ENCODE peak calls at places on chromosomes 12 and 14, in eight cellular contexts. C is sigmoid colon, G is HAP-1, E is mammary epithelial cell, L is RWPE2, J is aorta, V is ovary, K is fibroblast of lung. S is an unnamed sample. For H3K36me3 and H3K4me1, the result is how much of the 10 kb centered on the place peaks cover.

GRCh38 chr12:14256139-14256538 is 109.3 kb upstream of the ATF7IP start:
- DNase-seq in C (no peak), G (no peak), E (no peak), L (no peak), J (no peak), V (no peak), K (peak), S (peak)

GRCh38 chr14:80781968-80782367 is 159.6 kb downstream of the CEP128 start:
- DNase-seq in C (no peak), G (no peak), E (peak), L (no peak), J (no peak), V (no peak), K (peak), S (no peak)

GRCh38 chr14:72608391-72609204 is 285.3 kb downstream of the DPF3 start:
- DNase-seq in C (no peak), G (no peak), E (peak), L (no peak), J (no peak), V (no peak), K (peak), S (no peak)

GRCh38 chr14:25537846-25538455 is 488.0 kb upstream of the STXBP6 start:
- DNase-seq in C (no peak), G (peak), E (no peak), L (no peak), J (no peak), V (no peak), K (no peak), S (no peak)

GRCh38 chr12:92332552-92332951 is 186.9 kb upstream of the BTG1 start:
- DNase-seq in C (no peak), G (no peak), E (no peak), L (no peak), J (no peak), V (no peak), K (no peak), S (no peak)

GRCh38 chr12:53174881-53175491 is 5.5 kb upstream of the ZNF740 start:
- DNase-seq in C (no peak), G (no peak), E (no peak), L (no peak), J (no peak), V (no peak), K (peak), S (no peak)

GRCh38 chr14:100239840-100240724 is 1.1 kb downstream of the YY1 start:
- DNase-seq in C (peak), G (peak), E (peak), L (peak), J (peak), V (peak), K (peak), S (peak)

GRCh38 chr12:71046215-71046614 is 111.6 kb downstream of the TSPAN8 start:
- DNase-seq in C (no peak), G (no peak), E (peak), L (no peak), J (no peak), V (no peak), K (peak), S (no peak)

GRCh38 chr14:77991128-77991772 is 178.9 kb upstream of the NRXN3 start:
- DNase-seq in C (no peak), G (no peak), E (no peak), L (no peak), J (no peak), V (no peak), K (no peak), S (no peak)

GRCh38 chr14:61211476-61212262 is 69.5 kb downstream of the TMEM30B start:
- DNase-seq in C (no peak), G (no peak), E (no peak), L (no peak), J (no peak), V (no peak), K (no peak), S (no peak)

GRCh38 chr14:39267592-39268112 is 33.9 kb downstream of the MIA2 start:
- DNase-seq in C (no peak), G (no peak), E (peak), L (no peak), J (no peak), V (no peak), K (no peak), S (no peak)

GRCh38 chr14:55600784-55601561 is 21.0 kb downstream of the KTN1 start:
- DNase-seq in C (no peak), G (no peak), E (peak), L (no peak), J (no peak), V (no peak), K (peak), S (no peak)

GRCh38 chr12:25723286-25723685 is 170.2 kb upstream of the LMNTD1 start:
- DNase-seq in C (no peak), G (no peak), E (no peak), L (no peak), J (no peak), V (no peak), K (peak), S (no peak)

GRCh38 chr14:75306917-75307699 is 28.5 kb downstream of the FOS start:
- DNase-seq in C (no peak), G (peak), E (peak), L (no peak), J (no peak), V (no peak), K (no peak), S (no peak)

GRCh38 chr14:30129795-30130194 is 202.1 kb upstream of the PRKD1 start:
- DNase-seq in C (no peak), G (no peak), E (no peak), L (no peak), J (no peak), V (no peak), K (peak), S (no peak)

GRCh38 chr12:15774819-15775218 is 14.4 kb downstream of the EPS8 start:
- DNase-seq in C (no peak), G (peak), E (no peak), L (no peak), J (no peak), V (no peak), K (peak), S (no peak)

GRCh38 chr12:77402726-77403125 is 337.4 kb upstream of the E2F7 start:
- DNase-seq in C (no peak), G (peak), E (no peak), L (no peak), J (no peak), V (no peak), K (peak), S (no peak)

GRCh38 chr14:54622189-54622958 is 55.4 kb downstream of the SAMD4A start:
- DNase-seq in C (no peak), G (no peak), E (no peak), L (no peak), J (no peak), V (no peak), K (no peak), S (no peak)

GRCh38 chr14:87712386-87713113 is 280.4 kb downstream of the GALC start:
- DNase-seq in C (no peak), G (no peak), E (no peak), L (no peak), J (no peak), V (no peak), K (peak), S (no peak)

GRCh38 chr14:82055511-82055910 is 521.9 kb upstream of the SEL1L start:
- DNase-seq in C (no peak), G (no peak), E (no peak), L (no peak), J (no peak), V (no peak), K (no peak), S (no peak)

GRCh38 chr14:53963491-53964227 is 7.0 kb upstream of the BMP4 start:
- DNase-seq in C (peak), G (no peak), E (no peak), L (peak), J (peak), V (peak), K (peak), S (no peak)

GRCh38 chr14:26766726-26767125 is 168.9 kb upstream of the NOVA1 start:
- DNase-seq in C (no peak), G (no peak), E (no peak), L (no peak), J (no peak), V (no peak), K (no peak), S (no peak)

GRCh38 chr14:28609228-28609828 is 157.3 kb upstream of the FOXG1 start:
- DNase-seq in C (no peak), G (peak), E (peak), L (no peak), J (no peak), V (no peak), K (peak), S (no peak)

GRCh38 chr12:52018448-52019122 is 11.8 kb downstream of the TAMALIN start:
- DNase-seq in C (no peak), G (no peak), E (no peak), L (no peak), J (no peak), V (no peak), K (no peak), S (no peak)

GRCh38 chr12:68297929-68298328 is 34.2 kb downstream of the MDM1 start:
- DNase-seq in C (no peak), G (no peak), E (no peak), L (no peak), J (no peak), V (no peak), K (no peak), S (no peak)

GRCh38 chr12:51971679-51972423 is 20.4 kb downstream of the ACVR1B start:
- DNase-seq in C (no peak), G (no peak), E (no peak), L (no peak), J (no peak), V (no peak), K (no peak), S (no peak)

GRCh38 chr14:92619671-92620437 is 106.3 kb downstream of the RIN3 start:
- DNase-seq in C (no peak), G (no peak), E (no peak), L (no peak), J (no peak), V (no peak), K (no peak), S (no peak)

GRCh38 chr12:104342147-104342546 is 38.6 kb downstream of the EID3 start:
- DNase-seq in C (no peak), G (no peak), E (no peak), L (no peak), J (no peak), V (no peak), K (no peak), S (no peak)

GRCh38 chr12:104340177-104340576 is 36.6 kb downstream of the EID3 start:
- DNase-seq in C (no peak), G (no peak), E (no peak), L (no peak), J (no peak), V (no peak), K (peak), S (no peak)

GRCh38 chr12:104337030-104337558 is 33.6 kb downstream of the EID3 start:
- DNase-seq in C (no peak), G (no peak), E (no peak), L (no peak), J (no peak), V (no peak), K (no peak), S (no peak)

GRCh38 chr12:104340917-104341611 is 37.5 kb downstream of the EID3 start:
- DNase-seq in C (no peak), G (no peak), E (no peak), L (no peak), J (no peak), V (no peak), K (no peak), S (no peak)

GRCh38 chr12:104339663-104340062 is 36.1 kb downstream of the EID3 start:
- DNase-seq in C (no peak), G (no peak), E (no peak), L (no peak), J (no peak), V (no peak), K (peak), S (no peak)
- H3K36me3 ChIP-seq in C (half or more), G (half or more), E (half or more), L (half or more), J (under half), V (under half), K (under half), S (under half)

GRCh38 chr12:121782616-121782966 is 10.9 kb downstream of the RHOF start:
- DNase-seq in C (no peak), G (no peak), E (no peak), L (no peak), J (no peak), V (no peak), K (no peak), S (no peak)

GRCh38 chr12:121784460-121784859 is 9.0 kb downstream of the RHOF start:
- DNase-seq in C (no peak), G (no peak), E (peak), L (no peak), J (no peak), V (no peak), K (peak), S (no peak)

GRCh38 chr12:121780429-121780828 is 13.1 kb downstream of the RHOF start:
- DNase-seq in C (no peak), G (no peak), E (no peak), L (no peak), J (no peak), V (no peak), K (no peak), S (no peak)

GRCh38 chr12:121783771-121784170 is 9.7 kb downstream of the RHOF start:
- DNase-seq in C (no peak), G (no peak), E (peak), L (no peak), J (no peak), V (no peak), K (no peak), S (no peak)

DNA sequence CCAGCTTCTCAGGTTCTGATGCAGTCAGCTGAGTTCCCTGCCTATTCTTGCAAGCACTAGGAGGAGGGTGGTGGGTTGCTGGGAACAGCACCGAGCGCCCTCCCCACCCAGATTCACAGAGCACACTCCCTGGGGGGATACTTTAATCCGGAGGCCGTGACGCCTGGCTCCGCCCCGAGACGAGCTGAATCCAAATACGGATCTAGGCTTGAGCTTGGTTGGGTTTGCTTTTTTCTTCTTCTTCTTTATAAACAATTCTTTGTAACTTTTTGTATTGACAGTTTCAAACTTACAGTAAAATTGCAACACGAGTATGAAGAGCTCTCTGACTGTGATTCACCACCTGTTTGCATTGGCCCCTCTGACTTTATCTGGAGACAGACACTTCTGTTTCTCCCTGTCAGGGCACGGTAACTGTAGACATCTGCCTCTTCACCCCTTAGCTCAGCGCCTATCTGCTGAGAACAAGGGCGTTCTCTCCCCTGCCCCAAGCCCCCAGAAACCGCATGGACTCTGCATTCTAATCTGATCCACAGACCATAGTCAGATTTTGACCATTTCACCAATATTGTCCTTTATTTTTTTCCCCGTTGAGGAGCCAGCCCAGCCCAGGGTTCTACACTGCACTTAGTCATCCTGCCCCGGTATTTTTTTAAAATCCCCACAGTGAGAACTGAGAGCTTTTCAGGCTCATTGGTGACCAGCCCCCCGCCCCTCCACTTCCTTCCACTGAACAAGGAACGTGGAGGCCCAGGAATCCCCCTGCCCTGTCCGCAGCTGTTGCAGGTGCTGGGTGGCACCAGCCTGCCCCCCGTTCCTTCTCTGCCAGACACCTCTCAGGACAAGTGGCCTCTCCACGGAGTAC is 11.5 kb downstream of the RHOF start:
- DNase-seq in C (no peak), G (peak), E (no peak), L (no peak), J (no peak), V (no peak), K (no peak), S (peak)
- H3K4me1 ChIP-seq in C (under half), G (under half), E (under half), L (under half), J (under half), V (under half), K (under half), S (half or more)

GRCh38 chr12:132579747-132580146 is 30.6 kb downstream of the LRCOL1 start:
- DNase-seq in C (no peak), G (no peak), E (no peak), L (no peak), J (no peak), V (no peak), K (no peak), S (no peak)
- H3K36me3 ChIP-seq in C (under half), G (under half), E (under half), L (under half), J (under half), V (under half), K (under half), S (under half)

GRCh38 chr12:54392485-54393349 is 8.2 kb upstream of the ZNF385A start:
- DNase-seq in C (no peak), G (no peak), E (peak), L (no peak), J (no peak), V (no peak), K (no peak), S (no peak)
- H3K4me1 ChIP-seq in C (under half), G (under half), E (half or more), L (under half), J (under half), V (under half), K (under half), S (under half)

DNA sequence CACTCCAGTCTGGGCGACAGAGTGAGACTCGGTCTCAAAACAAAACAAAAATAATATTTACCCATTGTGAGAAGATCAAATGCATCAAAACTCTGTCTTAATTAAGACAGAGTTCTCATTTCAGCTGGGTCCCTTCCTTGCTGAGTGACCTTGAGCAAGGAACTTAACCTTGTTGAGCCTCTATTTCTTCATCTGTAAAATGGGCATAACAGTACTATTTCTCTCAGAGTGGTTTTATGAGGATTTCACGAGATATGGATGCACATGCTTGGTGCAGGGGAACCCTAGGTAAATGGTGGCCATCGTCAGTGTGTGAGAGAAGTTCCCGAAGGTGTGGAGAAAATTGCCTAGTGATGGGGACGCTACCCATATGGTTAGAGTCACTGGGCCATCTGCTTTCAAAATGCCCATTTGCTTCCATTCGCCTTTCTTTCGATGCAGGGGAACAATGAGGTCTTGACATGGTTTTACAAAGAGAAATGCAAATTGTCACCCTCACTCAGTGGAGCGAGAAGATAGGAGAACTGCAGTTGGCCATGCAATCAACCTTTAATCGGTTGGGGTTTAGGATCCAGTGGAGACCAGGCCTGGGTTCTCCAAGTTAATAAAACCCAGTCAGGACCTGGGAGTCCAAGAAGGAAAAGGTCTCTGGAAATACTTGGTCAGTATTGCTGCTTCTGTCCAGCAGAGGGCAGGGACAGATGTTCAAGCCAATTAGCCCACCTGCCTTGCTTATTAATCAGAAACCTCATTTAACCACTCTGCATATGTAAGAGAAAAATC is 37.1 kb downstream of the CFAP251 start:
- DNase-seq in C (no peak), G (no peak), E (peak), L (no peak), J (no peak), V (no peak), K (no peak), S (no peak)
- H3K36me3 ChIP-seq in C (under half), G (under half), E (under half), L (half or more), J (under half), V (under half), K (under half), S (under half)

GRCh38 chr12:128543971-128544370 is 277.0 kb downstream of the TMEM132C start:
- DNase-seq in C (no peak), G (no peak), E (no peak), L (no peak), J (no peak), V (no peak), K (no peak), S (no peak)
- H3K4me1 ChIP-seq in C (under half), G (under half), E (under half), L (under half), J (under half), V (under half), K (under half), S (under half)

DNA sequence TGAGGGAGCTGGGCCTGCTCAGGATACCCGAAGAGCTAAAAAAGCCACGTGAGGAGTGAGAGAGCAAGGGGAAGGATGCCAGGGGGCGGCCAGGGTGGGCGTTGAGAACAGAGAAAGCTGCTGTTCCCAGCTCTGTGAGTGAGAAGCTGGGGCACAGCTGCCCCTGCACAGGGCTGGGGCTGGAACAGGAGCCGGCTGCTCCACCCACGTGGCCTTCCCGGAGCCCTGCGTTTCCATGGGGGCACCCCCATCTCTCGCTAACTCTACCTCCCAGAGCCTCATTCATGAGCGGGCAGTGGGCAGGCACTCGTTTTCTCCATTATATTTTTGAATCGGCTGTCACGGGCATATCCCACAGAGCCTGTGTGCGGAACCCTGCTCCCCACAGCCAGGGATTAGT is 42.7 kb downstream of the RFLNA start:
- DNase-seq in C (no peak), G (no peak), E (no peak), L (no peak), J (no peak), V (no peak), K (no peak), S (no peak)
- H3K36me3 ChIP-seq in C (half or more), G (under half), E (under half), L (half or more), J (under half), V (under half), K (under half), S (half or more)

GRCh38 chr14:103892247-103892646 is 36.0 kb upstream of the TDRD9 start:
- DNase-seq in C (no peak), G (no peak), E (no peak), L (no peak), J (no peak), V (no peak), K (no peak), S (no peak)
- H3K4me1 ChIP-seq in C (under half), G (under half), E (under half), L (under half), J (under half), V (under half), K (under half), S (under half)

DNA sequence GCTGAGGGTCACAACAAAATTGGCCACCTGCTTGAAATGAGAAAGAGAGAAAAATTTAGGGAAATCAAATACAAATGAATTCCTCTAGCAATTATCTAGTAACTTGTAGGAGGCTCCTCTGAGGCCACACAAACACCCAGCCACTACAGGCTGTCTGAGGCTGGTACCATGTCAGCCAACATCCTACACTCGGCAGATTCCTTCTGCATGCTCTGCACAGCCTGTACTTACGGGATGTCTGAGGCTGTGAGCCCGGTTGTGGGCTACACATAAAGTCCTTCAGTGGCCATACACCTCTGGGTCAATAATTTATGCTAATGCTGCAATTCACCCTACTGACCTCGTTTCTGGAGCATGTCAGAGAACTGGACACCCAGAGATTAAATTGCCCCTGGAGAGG is 28.8 kb downstream of the WSCD2 start:
- DNase-seq in C (no peak), G (no peak), E (no peak), L (no peak), J (no peak), V (no peak), K (no peak), S (no peak)
- H3K36me3 ChIP-seq in C (under half), G (under half), E (under half), L (under half), J (under half), V (under half), K (under half), S (under half)